ENCODE peak calls at places on chromosome 17, in nine cellular contexts. L is uterus, X is IMR-90, W is RWPE2, C is tibial nerve, E is left lung, P is WERI-Rb-1, V is skeletal muscle cell, A is prostate gland. F is an unnamed sample.

GRCh38 chr17:80859004-80859941 is 132.4 kb upstream of the CHMP6 start:
- DNase-seq in L (peak; percentile 83), X (peak; percentile 97), W (peak; percentile 92), C (peak; percentile 58), E (peak; percentile 83), P (no peak), V (peak; percentile 89), A (peak; percentile 30), F (peak; percentile 69)

GRCh38 chr17:77798481-77798880 is 160.0 kb upstream of the TNRC6C start:
- DNase-seq in L (no peak), X (no peak), W (peak; percentile 25), C (no peak), E (no peak), P (no peak), V (no peak), A (no peak), F (no peak)

GRCh38 chr17:51371732-51372151 is 111.4 kb downstream of the UTP18 start:
- DNase-seq in L (no peak), X (peak; percentile 50), W (no peak), C (no peak), E (no peak), P (peak; percentile 76), V (peak; percentile 12), A (peak; percentile 34), F (no peak)

GRCh38 chr17:76252040-76252954 is 12.0 kb upstream of the RNF157 start:
- DNase-seq in L (no peak), X (peak; percentile 99), W (peak; percentile 91), C (no peak), E (peak; percentile 82), P (no peak), V (peak; percentile 86), A (no peak), F (no peak)

GRCh38 chr17:60161598-60162330 is 12.0 kb downstream of the CA4 start:
- DNase-seq in L (no peak), X (no peak), W (no peak), C (no peak), E (peak; percentile 84), P (no peak), V (no peak), A (no peak), F (no peak)

GRCh38 chr17:17416400-17417360 is 60.1 kb upstream of the MED9 start:
- DNase-seq in L (no peak), X (peak; percentile 87), W (no peak), C (no peak), E (no peak), P (no peak), V (peak; percentile 64), A (peak; percentile 72), F (peak; percentile 33)

GRCh38 chr17:50344712-50345380 is 1.1 kb upstream of the XYLT2 start:
- DNase-seq in L (no peak), X (no peak), W (peak; percentile 31), C (no peak), E (no peak), P (no peak), V (no peak), A (no peak), F (no peak)

GRCh38 chr17:59683283-59683682 is 23.9 kb downstream of the PTRH2 start:
- DNase-seq in L (no peak), X (no peak), W (no peak), C (no peak), E (no peak), P (no peak), V (no peak), A (no peak), F (no peak)

GRCh38 chr17:79955961-79956735 is 79.5 kb downstream of the TBC1D16 start:
- DNase-seq in L (peak; percentile 5), X (no peak), W (peak; percentile 42), C (no peak), E (peak; percentile 47), P (peak; percentile 11), V (no peak), A (no peak), F (peak; percentile 9)

GRCh38 chr17:17241656-17242055 is 4.7 kb upstream of the FLCN start:
- DNase-seq in L (no peak), X (no peak), W (no peak), C (no peak), E (no peak), P (no peak), V (no peak), A (no peak), F (no peak)

GRCh38 chr17:62119373-62119772 is 54.3 kb upstream of the MED13 start:
- DNase-seq in L (no peak), X (no peak), W (no peak), C (no peak), E (no peak), P (no peak), V (no peak), A (no peak), F (no peak)

GRCh38 chr17:56710986-56711385 is 117.5 kb downstream of the NOG start:
- DNase-seq in L (no peak), X (no peak), W (no peak), C (no peak), E (no peak), P (no peak), V (no peak), A (no peak), F (no peak)

GRCh38 chr17:82881900-82882714 is 42.3 kb upstream of the ZNF750 start:
- DNase-seq in L (peak; percentile 68), X (no peak), W (no peak), C (peak; percentile 64), E (peak; percentile 87), P (peak; percentile 75), V (no peak), A (no peak), F (peak; percentile 57)

GRCh38 chr17:70527364-70527888 is 358.1 kb downstream of the KCNJ2 start:
- DNase-seq in L (no peak), X (no peak), W (no peak), C (no peak), E (no peak), P (no peak), V (no peak), A (no peak), F (no peak)

GRCh38 chr17:61477204-61477834 is 25.1 kb downstream of the TBX4 start:
- DNase-seq in L (no peak), X (no peak), W (no peak), C (no peak), E (peak; percentile 62), P (no peak), V (no peak), A (no peak), F (no peak)

DNA sequence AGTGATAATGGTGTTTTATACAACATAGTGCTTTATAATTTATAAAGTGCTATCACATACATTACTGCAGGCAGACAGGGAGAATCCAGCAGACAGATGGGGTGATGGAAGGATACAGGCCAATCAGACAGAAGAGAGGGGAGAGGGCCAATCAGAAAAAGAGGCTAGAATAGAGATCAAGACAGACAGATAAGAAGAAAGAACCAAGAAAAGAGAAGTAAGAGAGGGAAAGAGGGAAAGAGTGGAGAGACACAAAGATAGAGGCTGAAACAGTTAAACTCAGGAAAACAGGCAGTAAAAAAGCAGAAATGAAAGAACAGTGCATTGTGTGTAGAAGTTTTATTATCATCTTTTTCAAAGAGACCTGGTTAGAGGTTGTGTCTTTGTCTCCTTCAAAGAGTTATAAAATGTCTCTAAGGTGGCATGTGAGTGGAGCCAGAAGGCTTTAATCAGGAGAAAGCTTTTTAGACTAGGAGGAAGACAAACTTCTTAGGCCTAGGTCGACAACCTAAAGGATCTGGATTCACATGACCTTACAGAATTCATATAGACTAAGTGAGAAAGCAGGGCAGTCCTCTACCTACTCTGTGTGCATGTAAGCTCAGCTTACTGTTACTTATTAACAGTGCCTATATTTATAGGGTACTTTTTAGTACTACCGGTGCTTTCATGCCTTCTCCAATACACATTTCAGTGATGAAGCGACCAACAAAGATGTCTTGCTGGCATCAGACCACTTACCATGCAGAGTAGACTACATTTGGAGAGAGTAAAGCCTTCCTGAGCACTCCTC is 8.3 kb upstream of the CHD3 start:
- DNase-seq in L (no peak), X (no peak), W (no peak), C (no peak), E (no peak), P (no peak), V (no peak), A (no peak), F (no peak)
- H3K4me3 ChIP-seq in L (no peak overlapping the region), X (no peak overlapping the region), W (no peak overlapping the region), C (no peak overlapping the region), E (no peak overlapping the region), P (no peak overlapping the region), V (no peak overlapping the region), A (no peak overlapping the region), F (no peak overlapping the region)

GRCh38 chr17:27559996-27560481 is 70.9 kb upstream of the LGALS9 start:
- DNase-seq in L (peak; percentile 72), X (peak; percentile 93), W (no peak), C (peak; percentile 19), E (no peak), P (no peak), V (peak; percentile 86), A (no peak), F (peak; percentile 75)
- H3K4me3 ChIP-seq in L (peak overlapping the region; percentile 5), X (no peak overlapping the region), W (no peak overlapping the region), C (peak overlapping the region; percentile 39), E (peak overlapping the region; percentile 22), P (no peak overlapping the region), V (peak overlapping the region; percentile 17), A (no peak overlapping the region), F (peak overlapping the region; percentile 54)

DNA sequence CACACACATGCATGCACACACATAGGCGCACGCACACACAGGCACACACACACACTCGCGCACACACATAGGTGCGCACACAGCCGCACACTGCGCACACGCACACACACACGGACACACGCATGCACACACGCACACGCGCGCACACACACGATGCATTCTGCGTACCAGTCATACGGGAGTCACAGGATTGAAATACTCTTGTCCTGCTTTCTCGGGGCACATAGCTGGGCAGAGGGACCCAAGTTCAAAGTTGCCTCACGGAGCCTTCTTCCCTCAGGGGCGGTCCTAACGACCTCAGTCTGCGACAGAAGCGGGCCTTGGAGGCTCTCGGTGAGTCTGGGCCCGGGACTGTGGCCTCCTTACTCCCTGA is 56.0 kb downstream of the MRM1 start:
- DNase-seq in L (no peak), X (no peak), W (no peak), C (no peak), E (no peak), P (no peak), V (no peak), A (no peak), F (no peak)
- H3K4me3 ChIP-seq in L (no peak overlapping the region), X (no peak overlapping the region), W (no peak overlapping the region), C (peak overlapping the region; percentile 51), E (peak overlapping the region; percentile 26), P (no peak overlapping the region), V (peak overlapping the region; percentile 40), A (peak overlapping the region; percentile 22), F (peak overlapping the region; percentile 64)

GRCh38 chr17:41505836-41506767 is 690 bp upstream of the KRT13 start:
- DNase-seq in L (no peak), X (no peak), W (no peak), C (no peak), E (peak; percentile 37), P (no peak), V (no peak), A (no peak), F (no peak)

GRCh38 chr17:41500131-41500911 is 5.1 kb downstream of the KRT13 start:
- DNase-seq in L (no peak), X (peak; percentile 76), W (no peak), C (no peak), E (no peak), P (no peak), V (no peak), A (no peak), F (no peak)

GRCh38 chr17:41505007-41505835 is at the start of gene KRT13:
- DNase-seq in L (no peak), X (no peak), W (no peak), C (no peak), E (peak; percentile 68), P (no peak), V (no peak), A (no peak), F (no peak)

GRCh38 chr17:41504126-41504977 is 1.1 kb downstream of the KRT13 start:
- DNase-seq in L (peak; percentile 60), X (peak; percentile 69), W (no peak), C (no peak), E (no peak), P (no peak), V (no peak), A (no peak), F (no peak)

GRCh38 chr17:41503202-41503601 is 2.2 kb downstream of the KRT13 start:
- DNase-seq in L (no peak), X (no peak), W (no peak), C (no peak), E (peak; percentile 47), P (no peak), V (no peak), A (no peak), F (no peak)
- H3K4me3 ChIP-seq in L (no peak overlapping the region), X (no peak overlapping the region), W (no peak overlapping the region), C (no peak overlapping the region), E (no peak overlapping the region), P (no peak overlapping the region), V (no peak overlapping the region), A (no peak overlapping the region), F (no peak overlapping the region)